ENCODE peak calls at places on chromosomes 11 and 22, in five cellular contexts. I, P, A, R and E are unnamed samples.
A peak's percentile ranks its signal among the peaks of the same experiment; 100 is the strongest.

GRCh38 chr11:105148241-105148640 is 8.7 kb upstream of the CARD18 start:
- DNase-seq in I (no peak), P (peak; percentile 52), A (peak; percentile 55), R (no peak), E (no peak)

GRCh38 chr22:49973018-49973965 is 12.7 kb downstream of the PIM3 start:
- DNase-seq in I (no peak), P (no peak), A (no peak), R (no peak), E (peak; percentile 3)

GRCh38 chr11:133058501-133058900 is 473.8 kb downstream of the OPCML start:
- DNase-seq in I (no peak), P (no peak), A (no peak), R (no peak), E (no peak)

GRCh38 chr11:17578958-17579357 is 31.9 kb downstream of the OTOG start:
- DNase-seq in I (no peak), P (no peak), A (no peak), R (no peak), E (no peak)

GRCh38 chr11:1888811-1889526 is 2.7 kb downstream of the PRR33 start:
- DNase-seq in I (no peak), P (no peak), A (no peak), R (no peak), E (no peak)

GRCh38 chr22:24054356-24054755 is 43.3 kb downstream of the CABIN1 start:
- DNase-seq in I (no peak), P (peak; percentile 50), A (no peak), R (no peak), E (no peak)

GRCh38 chr11:10205928-10206327 is 88.1 kb downstream of the SBF2 start:
- DNase-seq in I (peak; percentile 23), P (no peak), A (no peak), R (no peak), E (no peak)

GRCh38 chr11:28983780-28984179 is 875.6 kb downstream of the METTL15 start:
- DNase-seq in I (no peak), P (no peak), A (peak; percentile 27), R (no peak), E (no peak)

GRCh38 chr11:128921790-128922189 is 20.9 kb downstream of the TP53AIP1 start:
- DNase-seq in I (no peak), P (no peak), A (no peak), R (no peak), E (no peak)

GRCh38 chr11:43853766-43854165 is 26.9 kb upstream of the ALKBH3 start:
- DNase-seq in I (no peak), P (peak; percentile 31), A (no peak), R (no peak), E (no peak)

GRCh38 chr11:35587972-35588371 is 30.3 kb upstream of the FJX1 start:
- DNase-seq in I (no peak), P (no peak), A (no peak), R (no peak), E (no peak)

GRCh38 chr11:15761235-15761634 is 595.1 kb downstream of the SOX6 start:
- DNase-seq in I (no peak), P (no peak), A (no peak), R (no peak), E (no peak)

DNA sequence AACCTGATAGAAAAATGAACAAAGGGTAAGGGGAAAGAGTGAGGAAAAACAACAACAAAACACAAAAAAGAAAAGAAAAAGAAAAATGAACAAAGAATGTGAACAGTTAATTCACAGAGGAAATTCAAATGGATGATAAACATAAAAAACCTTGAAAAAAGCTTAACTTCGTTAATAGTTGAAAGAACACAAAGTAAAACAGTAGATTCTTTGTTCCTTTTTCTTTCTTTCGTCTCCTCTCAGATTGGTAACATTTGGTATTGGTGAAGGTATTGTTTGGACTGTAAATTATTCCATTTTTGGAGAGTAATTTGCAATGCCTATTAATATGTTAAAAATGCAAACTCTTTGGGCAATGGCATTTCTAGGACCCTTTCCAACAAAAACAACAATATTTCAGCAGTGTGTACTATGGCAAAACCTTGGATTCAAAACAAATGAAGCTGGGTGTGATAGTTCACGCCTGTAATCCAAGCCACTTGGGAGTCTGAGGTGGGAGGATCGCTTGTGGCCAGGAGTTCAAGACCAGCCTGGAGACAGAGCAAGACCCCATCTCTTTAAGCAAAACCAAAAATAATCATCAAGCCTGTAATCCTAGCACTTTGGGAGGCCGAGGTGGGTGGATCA is 3.3 kb upstream of the BACE1 start:
- DNase-seq in I (no peak), P (peak; percentile 59), A (no peak), R (no peak), E (no peak)
- TF ChIP-seq EZH2phosphoT487 in I (no peak), P (no peak), A (no peak), R (no peak), E (no peak)

GRCh38 chr22:45007247-45007945 is 2.4 kb downstream of the PHF21B start:
- DNase-seq in I (peak; percentile 96), P (peak; percentile 43), A (no peak), R (no peak), E (no peak)

GRCh38 chr22:45007946-45008852 is 1.6 kb downstream of the PHF21B start:
- DNase-seq in I (peak; percentile 89), P (peak; percentile 18), A (no peak), R (no peak), E (no peak)

GRCh38 chr22:45010532-45010900 is 711 bp upstream of the PHF21B start:
- DNase-seq in I (no peak), P (no peak), A (no peak), R (no peak), E (no peak)

GRCh38 chr22:45009881-45010531 is at the start of gene PHF21B:
- DNase-seq in I (peak; percentile 97), P (peak; percentile 38), A (no peak), R (no peak), E (no peak)

DNA sequence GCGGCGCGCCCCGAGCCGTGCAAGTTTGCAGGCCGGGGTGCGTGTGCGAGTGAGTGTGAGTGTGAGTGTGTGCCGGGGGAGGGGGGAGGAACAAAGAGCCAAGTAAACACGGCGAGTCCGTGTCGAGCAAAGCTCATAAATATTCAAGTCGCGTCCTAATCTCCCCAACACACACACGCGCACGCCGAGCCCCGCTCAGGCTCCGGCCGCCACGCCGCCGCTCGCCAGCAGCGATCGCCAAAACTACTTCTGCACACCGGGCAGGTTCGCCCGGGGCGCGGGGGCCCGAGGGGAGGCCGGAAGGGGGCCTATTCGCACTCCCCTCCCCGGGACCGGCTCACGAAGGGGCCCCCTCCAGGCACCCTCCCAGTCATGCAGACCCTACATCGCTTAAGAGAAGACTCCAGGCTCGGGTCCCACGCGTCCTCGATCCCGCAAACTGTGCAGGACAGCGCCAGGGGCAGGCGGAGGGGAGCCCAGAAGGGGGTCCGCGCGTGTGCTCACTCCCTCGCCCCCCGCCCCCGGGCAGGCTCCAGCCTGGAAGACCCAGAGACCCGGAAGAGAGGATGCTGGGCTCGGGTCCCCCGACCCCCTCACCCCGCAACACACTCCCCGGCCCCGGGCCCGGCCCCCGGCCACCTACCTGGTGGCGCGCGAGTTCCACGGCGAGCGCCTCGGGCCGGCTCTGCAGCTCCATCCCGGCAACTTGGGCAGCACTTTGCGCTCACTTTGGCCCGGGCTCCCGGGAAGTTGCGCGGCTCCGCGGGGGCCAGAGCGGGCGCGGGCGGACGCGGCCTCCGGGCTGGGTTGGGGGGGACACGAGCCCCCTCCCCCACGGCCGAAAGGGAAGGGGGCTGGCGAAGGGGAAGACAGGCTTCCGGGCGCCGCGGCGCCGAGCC is 703 bp downstream of the PHF21B start:
- DNase-seq in I (peak; percentile 59), P (peak; percentile 32), A (no peak), R (no peak), E (no peak)
- TF ChIP-seq EZH2 in I (no peak), P (peak; percentile 86), A (peak; percentile 85), R (no peak), E (no peak)

GRCh38 chr22:31080164-31080847 is 812 bp upstream of the SMTN start:
- DNase-seq in I (no peak), P (no peak), A (no peak), R (no peak), E (no peak)
- H3K9ac ChIP-seq in I (no peak overlapping the region), P (peak overlapping the region; percentile 85), A (peak overlapping the region; percentile 89), R (peak overlapping the region; percentile 89), E (peak overlapping the region; percentile 57)

DNA sequence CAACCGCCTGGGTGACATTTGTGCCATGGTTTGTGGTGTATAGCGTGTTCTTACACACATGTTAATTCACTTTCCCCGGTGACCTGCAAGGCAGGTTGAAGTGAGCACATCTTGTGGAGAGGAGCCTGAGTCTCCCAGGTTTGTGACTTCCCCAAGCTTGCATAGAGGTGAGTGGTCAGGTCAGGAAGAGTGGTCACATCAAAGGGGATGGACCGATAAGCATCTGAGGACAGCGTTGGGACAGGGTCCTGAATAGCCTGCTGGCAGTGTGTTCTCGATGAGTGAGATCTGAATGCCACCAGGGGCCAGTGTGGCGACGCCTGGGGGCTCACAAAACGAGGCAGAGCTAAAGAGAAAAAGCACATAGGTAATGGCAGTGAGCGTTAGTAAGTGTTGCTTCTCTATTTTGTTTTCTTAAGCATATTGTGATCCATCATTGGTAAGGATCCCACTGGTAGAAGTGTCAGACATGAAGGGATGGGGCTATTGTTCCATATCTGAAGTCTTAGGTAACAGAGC is 154.6 kb downstream of the GRIK4 start:
- DNase-seq in I (peak; percentile 55), P (no peak), A (no peak), R (no peak), E (no peak)
- TF ChIP-seq EZH2phosphoT487 in I (no peak), P (no peak), A (no peak), R (no peak), E (no peak)

DNA sequence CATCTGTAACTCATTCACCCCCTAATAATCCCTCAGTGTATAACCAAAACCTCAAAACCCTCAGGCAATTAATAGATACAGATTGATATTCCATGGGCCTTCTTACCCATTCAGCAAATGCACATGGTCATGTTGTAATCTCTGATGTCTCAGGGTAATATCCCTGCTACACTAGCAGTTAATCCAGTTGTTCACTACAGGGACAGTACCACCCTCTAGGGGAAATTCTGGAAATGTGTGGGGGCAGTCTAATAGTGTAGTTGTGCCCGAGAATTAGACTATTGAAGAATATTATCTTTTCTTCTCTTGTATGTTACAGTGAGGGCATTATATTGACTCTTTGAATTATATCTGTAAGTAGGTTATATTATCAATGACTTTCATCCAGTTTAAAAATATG is 175.4 kb downstream of the CWF19L2 start:
- DNase-seq in I (no peak), P (no peak), A (no peak), R (no peak), E (no peak)
- TF ChIP-seq EZH2 in I (no peak), P (no peak), A (no peak), R (no peak), E (no peak)